ENCODE peak calls at places on chromosome 5, in nine cellular contexts. P is activated naive CD4-positive, alpha-beta T cell treated with Interleukin-2 at 50 U/mL for 16 hours; T is HFFc6; E is GM03348; X is CD8-positive, alpha-beta memory T cell; O is stimulated activated CD4-positive, alpha-beta T cell treated with anti-CD3 and anti-CD28 coated beads, Interleukin-15, amount 100 ng/mL, for 1 hour; I is RWPE1; K is COR-L47; D is NCI-H524. H is an unnamed sample.

GRCh38 chr5:172002310-172002709 is 4.1 kb downstream of the FBXW11 start:
- DNase-seq in P (no peak), T (peak; percentile 22), E (peak; percentile 29), X (no peak), O (no peak), I (no peak), K (no peak), D (peak; percentile 12), H (no peak)

GRCh38 chr5:64040496-64040895 is 78.3 kb upstream of the HTR1A start:
- DNase-seq in P (no peak), T (no peak), E (no peak), X (no peak), O (no peak), I (no peak), K (no peak), D (peak; percentile 29), H (no peak)

GRCh38 chr5:172418847-172419810 is 35.2 kb downstream of the SH3PXD2B start:
- DNase-seq in P (no peak), T (no peak), E (no peak), X (no peak), O (no peak), I (peak; percentile 86), K (no peak), D (peak; percentile 93), H (peak; percentile 30)

GRCh38 chr5:145915970-145916638 is 20.3 kb upstream of the SH3RF2 start:
- DNase-seq in P (no peak), T (no peak), E (no peak), X (no peak), O (no peak), I (no peak), K (no peak), D (no peak), H (no peak)

GRCh38 chr5:135386886-135387628 is 12.0 kb downstream of the MACROH2A1 start:
- DNase-seq in P (no peak), T (peak; percentile 91), E (peak; percentile 75), X (no peak), O (no peak), I (peak; percentile 97), K (no peak), D (no peak), H (peak; percentile 77)

GRCh38 chr5:160507181-160507811 is 85.6 kb downstream of the PTTG1 start:
- DNase-seq in P (peak; percentile 31), T (peak; percentile 83), E (peak; percentile 49), X (no peak), O (no peak), I (peak; percentile 31), K (no peak), D (no peak), H (no peak)

GRCh38 chr5:68353624-68354023 is 138.1 kb downstream of the PIK3R1 start:
- DNase-seq in P (no peak), T (no peak), E (no peak), X (no peak), O (no peak), I (no peak), K (no peak), D (no peak), H (no peak)

GRCh38 chr5:73093943-73094342 is 26.4 kb upstream of the TMEM171 start:
- DNase-seq in P (no peak), T (peak; percentile 82), E (no peak), X (no peak), O (no peak), I (no peak), K (no peak), D (no peak), H (peak; percentile 13)

GRCh38 chr5:63245271-63245670 is 666.7 kb downstream of the LRRC70 start:
- DNase-seq in P (no peak), T (no peak), E (peak; percentile 22), X (no peak), O (no peak), I (no peak), K (no peak), D (no peak), H (no peak)

GRCh38 chr5:149870697-149871096 is 73.9 kb downstream of the PDE6A start:
- DNase-seq in P (no peak), T (no peak), E (no peak), X (no peak), O (no peak), I (no peak), K (no peak), D (no peak), H (no peak)

GRCh38 chr5:154479944-154480750 is 2.1 kb upstream of the HAND1 start:
- DNase-seq in P (no peak), T (no peak), E (no peak), X (no peak), O (no peak), I (no peak), K (no peak), D (no peak), H (no peak)

GRCh38 chr5:180717989-180718388 is 21.9 kb downstream of the OR2Y1 start:
- DNase-seq in P (no peak), T (no peak), E (no peak), X (no peak), O (no peak), I (no peak), K (no peak), D (no peak), H (no peak)

GRCh38 chr5:9781882-9782281 is 151.7 kb upstream of the TAS2R1 start:
- DNase-seq in P (no peak), T (peak; percentile 57), E (no peak), X (no peak), O (no peak), I (no peak), K (no peak), D (no peak), H (no peak)

GRCh38 chr5:138466058-138466899 is 1.0 kb downstream of the EGR1 start:
- DNase-seq in P (peak; percentile 20), T (peak; percentile 50), E (no peak), X (peak; percentile 18), O (no peak), I (no peak), K (no peak), D (peak; percentile 25), H (peak; percentile 60)

GRCh38 chr5:173857231-173857630 is 30.9 kb upstream of the CPEB4 start:
- DNase-seq in P (no peak), T (no peak), E (no peak), X (no peak), O (no peak), I (no peak), K (no peak), D (peak; percentile 51), H (no peak)

GRCh38 chr5:9545959-9546851 is at the start of gene SEMA5A:
- DNase-seq in P (no peak), T (peak; percentile 61), E (peak; percentile 95), X (peak; percentile 50), O (no peak), I (peak; percentile 49), K (no peak), D (peak; percentile 33), H (peak; percentile 88)

GRCh38 chr5:172167893-172168292 is 20.1 kb downstream of the STK10 start:
- DNase-seq in P (no peak), T (no peak), E (no peak), X (no peak), O (no peak), I (no peak), K (no peak), D (peak; percentile 43), H (no peak)

GRCh38 chr5:157076558-157076957 is 17.6 kb upstream of the HAVCR1 start:
- DNase-seq in P (no peak), T (peak; percentile 28), E (peak; percentile 14), X (no peak), O (no peak), I (peak; percentile 14), K (no peak), D (no peak), H (no peak)

GRCh38 chr5:6714221-6715041 is 1.2 kb downstream of the TENT4A start:
- DNase-seq in P (peak; percentile 28), T (no peak), E (peak; percentile 75), X (peak; percentile 10), O (peak; percentile 25), I (peak; percentile 54), K (no peak), D (peak; percentile 33), H (peak; percentile 57)

GRCh38 chr5:1209896-1210776 is 8.7 kb downstream of the SLC6A19 start:
- DNase-seq in P (no peak), T (no peak), E (no peak), X (no peak), O (no peak), I (no peak), K (no peak), D (no peak), H (no peak)

GRCh38 chr5:113380299-113381014 is 54.3 kb downstream of the TSSK1B start:
- DNase-seq in P (no peak), T (no peak), E (peak; percentile 24), X (no peak), O (no peak), I (no peak), K (no peak), D (no peak), H (no peak)

GRCh38 chr5:143041461-143041860 is 271.3 kb downstream of the ARHGAP26 start:
- DNase-seq in P (no peak), T (no peak), E (no peak), X (no peak), O (no peak), I (no peak), K (no peak), D (peak; percentile 91), H (no peak)

GRCh38 chr5:1320436-1321344 is 24.2 kb downstream of the CLPTM1L start:
- DNase-seq in P (no peak), T (no peak), E (no peak), X (no peak), O (no peak), I (no peak), K (no peak), D (no peak), H (no peak)

GRCh38 chr5:72302171-72302570 is 17.9 kb downstream of the MRPS27 start:
- DNase-seq in P (no peak), T (no peak), E (no peak), X (no peak), O (no peak), I (no peak), K (no peak), D (peak; percentile 24), H (no peak)

GRCh38 chr5:61371474-61371873 is 39.4 kb downstream of the ZSWIM6 start:
- DNase-seq in P (no peak), T (no peak), E (no peak), X (no peak), O (no peak), I (peak; percentile 42), K (no peak), D (peak; percentile 15), H (no peak)

GRCh38 chr5:104179057-104179456 is 616.5 kb upstream of the NUDT12 start:
- DNase-seq in P (no peak), T (peak; percentile 28), E (peak; percentile 71), X (no peak), O (no peak), I (peak; percentile 34), K (peak; percentile 16), D (peak; percentile 61), H (peak; percentile 16)

GRCh38 chr5:137743031-137743640 is 7.2 kb upstream of the KLHL3 start:
- DNase-seq in P (peak; percentile 51), T (peak; percentile 67), E (peak; percentile 65), X (peak; percentile 37), O (no peak), I (peak; percentile 62), K (peak; percentile 71), D (peak; percentile 72), H (peak; percentile 82)

H was measured in hepatocyte.